ENCODE peak calls at places on chromosomes 16 and 17, in eight cellular contexts. L is aorta; V is AML-193; A is activated T-helper 1 cell treated with anti-CD3 and anti-CD28 coated beads, Interleukin-12 subunit alpha, Interleukin-12 subunit beta, Interleukin-2, Interleukin-4 antibody, amounts not matched to agents 30 ng/mL and 10 ng/mL and 1 ng/mL, durations not matched to agents 14 hours and 24 hours and 36 hours; E is central memory CD8-positive, alpha-beta T cell; K is stimulated activated CD4-positive, alpha-beta T cell treated with anti-CD3 and anti-CD28 coated beads, Interleukin-4, amount 100 ng/mL, for 48 hours; Q is NAMALWA; T is activated effector memory CD4-positive, alpha-beta T cell treated with anti-CD3 and anti-CD28 coated beads, Interleukin-2, amount 50 U/mL, for 16 hours. I is an unnamed sample.

GRCh38 chr17:6823011-6823442 is 8.5 kb downstream of the TEKT1 start:
- DNase-seq in A (no peak), T (no peak), Q (no peak), K (no peak), L (no peak), E (no peak), V (no peak), I (no peak)

GRCh38 chr17:67121317-67121887 is 77.0 kb downstream of the CACNG1 start:
- DNase-seq in A (no peak), E (no peak), K (no peak), T (no peak), V (no peak), Q (no peak), L (no peak), I (no peak)

GRCh38 chr17:80274871-80275449 is 14.3 kb downstream of the RNF213 start:
- DNase-seq in A (no peak), Q (no peak), E (no peak), V (no peak), K (no peak), T (no peak), L (no peak), I (no peak)

GRCh38 chr16:50526796-50527195 is 21.4 kb upstream of the NKD1 start:
- DNase-seq in A (no peak), L (no peak), E (no peak), Q (no peak), V (no peak), K (no peak), T (no peak), I (no peak)

GRCh38 chr16:35746281-35746962 is 2287.0 kb downstream of the TP53TG3F start:
- DNase-seq in L (no peak), K (no peak), T (no peak), A (no peak), V (no peak), Q (no peak), E (no peak), I (no peak)

GRCh38 chr17:58755577-58756245 is at the start of gene PPM1E:
- DNase-seq in L (peak; percentile 79), K (peak; percentile 8), A (peak; percentile 45), T (peak; percentile 76), E (peak; percentile 10), Q (peak; percentile 79), V (no peak), I (peak; percentile 60)

GRCh38 chr17:43367588-43368242 is 31.1 kb upstream of the ARL4D start:
- DNase-seq in L (no peak), E (no peak), V (peak; percentile 95), T (no peak), K (peak; percentile 26), A (peak; percentile 66), Q (peak; percentile 98), I (peak; percentile 57)

GRCh38 chr16:1428511-1428910 is 2.4 kb upstream of the PERCC1 start:
- DNase-seq in Q (peak; percentile 57), T (peak; percentile 72), E (no peak), V (no peak), L (no peak), A (peak; percentile 29), K (peak; percentile 54), I (peak; percentile 52)

GRCh38 chr16:23587726-23588125 is 8.4 kb downstream of the NDUFAB1 start:
- DNase-seq in K (no peak), T (no peak), A (no peak), V (no peak), E (no peak), L (no peak), Q (no peak), I (no peak)

GRCh38 chr16:70341600-70341999 is 5.1 kb upstream of the DDX19A start:
- DNase-seq in L (peak; percentile 33), E (no peak), Q (no peak), V (no peak), A (no peak), T (no peak), K (no peak), I (no peak)

GRCh38 chr17:63841350-63842172 is 924 bp downstream of the SMARCD2 start:
- DNase-seq in K (no peak), A (no peak), V (peak; percentile 29), L (peak; percentile 82), E (no peak), Q (peak; percentile 59), T (peak; percentile 66), I (no peak)

GRCh38 chr17:16976686-16977550 is 5.0 kb upstream of the TNFRSF13B start:
- DNase-seq in A (no peak), L (no peak), V (no peak), Q (peak; percentile 10), T (no peak), K (no peak), E (no peak), I (no peak)

GRCh38 chr16:54976651-54977200 is 46.1 kb downstream of the IRX5 start:
- DNase-seq in K (no peak), A (no peak), L (no peak), Q (no peak), V (no peak), T (no peak), E (no peak), I (no peak)

GRCh38 chr16:2236362-2237075 is at the start of gene DNASE1L2:
- DNase-seq in V (no peak), T (no peak), Q (no peak), L (no peak), K (no peak), A (no peak), E (no peak), I (no peak)

GRCh38 chr17:74953129-74953687 is 17.5 kb downstream of the OTOP3 start:
- DNase-seq in V (no peak), T (no peak), K (no peak), L (no peak), Q (no peak), E (no peak), A (no peak), I (no peak)

GRCh38 chr16:11205754-11206459 is 50.1 kb downstream of the SOCS1 start:
- DNase-seq in A (no peak), V (peak; percentile 28), Q (no peak), K (no peak), L (no peak), E (no peak), T (no peak), I (no peak)

GRCh38 chr16:75160386-75160785 is 12.1 kb downstream of the ZFP1 start:
- DNase-seq in L (no peak), V (no peak), A (no peak), E (no peak), Q (peak; percentile 43), T (no peak), K (no peak), I (no peak)

GRCh38 chr16:57167951-57168350 is 17.9 kb downstream of the PSME3IP1 start:
- DNase-seq in L (no peak), K (no peak), V (peak; percentile 64), E (peak; percentile 21), A (peak; percentile 28), T (no peak), Q (peak; percentile 83), I (no peak)

GRCh38 chr17:48647964-48648245 is 21.7 kb upstream of the HOXB9 start:
- DNase-seq in Q (no peak), K (no peak), V (no peak), T (no peak), E (no peak), A (no peak), L (no peak), I (no peak)

GRCh38 chr16:86618431-86619262 is 40.3 kb downstream of the FOXL1 start:
- DNase-seq in T (no peak), V (no peak), A (no peak), L (peak; percentile 74), E (no peak), K (no peak), Q (no peak), I (no peak)

GRCh38 chr16:66003196-66003595 is 363.3 kb upstream of the CDH5 start:
- DNase-seq in Q (no peak), K (no peak), L (no peak), A (no peak), T (no peak), V (no peak), E (no peak), I (no peak)

GRCh38 chr17:77756846-77757610 is 201.5 kb upstream of the TNRC6C start:
- DNase-seq in Q (no peak), T (no peak), L (no peak), K (no peak), V (no peak), A (no peak), E (no peak), I (no peak)

GRCh38 chr16:89120921-89121351 is 27.3 kb downstream of the ACSF3 start:
- DNase-seq in K (no peak), A (no peak), Q (no peak), E (no peak), T (no peak), L (peak; percentile 71), V (no peak), I (no peak)

GRCh38 chr17:17363638-17364337 is 60.6 kb downstream of the NT5M start:
- DNase-seq in A (no peak), E (peak; percentile 73), L (peak; percentile 39), V (no peak), T (peak; percentile 58), Q (peak; percentile 38), K (no peak), I (no peak)

GRCh38 chr17:12955521-12955920 is 62.3 kb downstream of the ELAC2 start:
- DNase-seq in E (no peak), K (no peak), L (no peak), Q (peak; percentile 18), A (no peak), V (no peak), T (no peak), I (no peak)

GRCh38 chr17:73782641-73783381 is 138.6 kb upstream of the SDK2 start:
- DNase-seq in L (no peak), K (no peak), E (no peak), A (no peak), V (no peak), T (no peak), Q (peak; percentile 8), I (no peak)

GRCh38 chr16:10911267-10911666 is 31.0 kb downstream of the DEXI start:
- DNase-seq in L (no peak), K (no peak), V (no peak), A (no peak), T (no peak), Q (no peak), E (no peak), I (no peak)

GRCh38 chr17:65049085-65049756 is 7.3 kb downstream of the GNA13 start:
- DNase-seq in Q (no peak), T (no peak), E (no peak), V (no peak), A (no peak), K (no peak), L (no peak), I (peak; percentile 28)